ENCODE peak calls at places on chromosome 11, in six cellular contexts. E is A549, Q is HepG2, K is endothelial cell of umbilical vein, V is K562, S is GM12878. T is an unnamed sample.

GRCh38 chr11:108606495-108607160 is 13.1 kb upstream of the EXPH5 start:
- DNase-seq in E (no peak), Q (no peak), K (no peak), V (no peak), S (no peak), T (no peak)

GRCh38 chr11:69760319-69760718 is 14.8 kb downstream of the FGF4 start:
- DNase-seq in E (no peak), Q (no peak), K (no peak), V (no peak), S (no peak), T (no peak)

GRCh38 chr11:116931206-116931953 is 94.0 kb upstream of the APOA1 start:
- DNase-seq in E (peak; percentile 56), Q (no peak), K (peak; percentile 16), V (peak; percentile 26), S (no peak), T (peak; percentile 56)

GRCh38 chr11:123152951-123153350 is 42.1 kb downstream of the CLMP start:
- DNase-seq in E (no peak), Q (no peak), K (no peak), V (no peak), S (no peak), T (no peak)

GRCh38 chr11:74701351-74701750 is 29.9 kb downstream of the CHRDL2 start:
- DNase-seq in E (peak; percentile 67), Q (peak; percentile 20), K (no peak), V (peak; percentile 61), S (no peak), T (peak; percentile 51)

GRCh38 chr11:134768463-134768862 is 356.4 kb upstream of the B3GAT1 start:
- DNase-seq in E (no peak), Q (no peak), K (no peak), V (no peak), S (no peak), T (no peak)

GRCh38 chr11:67614730-67615454 is 8.2 kb downstream of the NDUFV1 start:
- DNase-seq in E (no peak), Q (no peak), K (no peak), V (no peak), S (no peak), T (no peak)

GRCh38 chr11:30016588-30017363 is at the start of gene KCNA4:
- DNase-seq in E (peak; percentile 2), Q (no peak), K (no peak), V (peak; percentile 39), S (no peak), T (no peak)

GRCh38 chr11:119983240-119983732 is 154.6 kb downstream of the TRIM29 start:
- DNase-seq in E (no peak), Q (no peak), K (no peak), V (peak; percentile 16), S (no peak), T (no peak)

GRCh38 chr11:66956689-66957290 is 1.4 kb downstream of the PC start:
- DNase-seq in E (peak; percentile 71), Q (peak; percentile 65), K (no peak), V (no peak), S (no peak), T (peak; percentile 66)

GRCh38 chr11:126357969-126358762 is 2.7 kb downstream of the ST3GAL4 start:
- DNase-seq in E (no peak), Q (peak; percentile 28), K (no peak), V (no peak), S (no peak), T (no peak)

GRCh38 chr11:104968365-104968855 is at the start of gene CASP4:
- DNase-seq in E (peak; percentile 18), Q (peak; percentile 56), K (peak; percentile 93), V (no peak), S (peak; percentile 32), T (peak; percentile 72)

GRCh38 chr11:65894034-65894591 is 3.6 kb downstream of the CCDC85B start:
- DNase-seq in E (no peak), Q (no peak), K (peak; percentile 52), V (no peak), S (no peak), T (no peak)

GRCh38 chr11:134014502-134014901 is 54.4 kb upstream of the JAM3 start:
- DNase-seq in E (no peak), Q (no peak), K (no peak), V (peak; percentile 26), S (no peak), T (peak; percentile 43)

GRCh38 chr11:117220999-117221774 is 10.7 kb downstream of the PCSK7 start:
- DNase-seq in E (no peak), Q (no peak), K (no peak), V (no peak), S (no peak), T (no peak)

GRCh38 chr11:83194284-83195175 is 1.0 kb downstream of the ANKRD42 start:
- DNase-seq in E (peak; percentile 39), Q (peak; percentile 38), K (peak; percentile 65), V (peak; percentile 58), S (no peak), T (peak; percentile 98)

GRCh38 chr11:94450061-94450460 is 43.6 kb downstream of the MRE11 start:
- DNase-seq in E (no peak), Q (no peak), K (peak; percentile 15), V (no peak), S (no peak), T (no peak)

GRCh38 chr11:120212259-120212888 is 1.5 kb downstream of the OAF start:
- DNase-seq in E (no peak), Q (no peak), K (peak; percentile 26), V (peak; percentile 31), S (no peak), T (peak; percentile 54)

GRCh38 chr11:31958086-31958735 is 132.7 kb upstream of the RCN1 start:
- DNase-seq in E (peak; percentile 39), Q (peak; percentile 15), K (peak; percentile 44), V (peak; percentile 72), S (peak; percentile 9), T (peak; percentile 63)

GRCh38 chr11:11215944-11216343 is 137.1 kb downstream of the CSNK2A3 start:
- DNase-seq in E (no peak), Q (peak; percentile 43), K (no peak), V (no peak), S (no peak), T (no peak)

GRCh38 chr11:114274637-114275036 is 21.6 kb upstream of the NNMT start:
- DNase-seq in E (no peak), Q (no peak), K (no peak), V (no peak), S (no peak), T (no peak)

GRCh38 chr11:8318536-8318935 is 54.9 kb upstream of the LMO1 start:
- DNase-seq in E (no peak), Q (no peak), K (no peak), V (peak; percentile 47), S (no peak), T (peak; percentile 13)

GRCh38 chr11:75024764-75025211 is 36.1 kb downstream of the NEU3 start:
- DNase-seq in E (no peak), Q (no peak), K (no peak), V (no peak), S (no peak), T (no peak)

GRCh38 chr11:128279861-128280260 is 307.5 kb downstream of the ETS1 start:
- DNase-seq in E (no peak), Q (no peak), K (no peak), V (no peak), S (no peak), T (no peak)

GRCh38 chr11:14446701-14447169 is 52.9 kb downstream of the COPB1 start:
- DNase-seq in E (peak; percentile 45), Q (no peak), K (peak; percentile 61), V (no peak), S (no peak), T (no peak)

GRCh38 chr11:59291228-59291627 is 67.5 kb upstream of the OR5AN1 start:
- DNase-seq in E (no peak), Q (no peak), K (no peak), V (no peak), S (no peak), T (no peak)

GRCh38 chr11:841981-842369 is 354 bp downstream of the POLR2L start:
- DNase-seq in E (no peak), Q (no peak), K (no peak), V (no peak), S (no peak), T (peak; percentile 55)

GRCh38 chr11:843086-843704 is 543 bp downstream of the TSPAN4 start:
- DNase-seq in E (no peak), Q (no peak), K (peak; percentile 30), V (no peak), S (no peak), T (no peak)

GRCh38 chr11:843818-844692 is 1.4 kb downstream of the TSPAN4 start:
- DNase-seq in E (peak; percentile 96), Q (peak; percentile 89), K (peak; percentile 91), V (peak; percentile 57), S (no peak), T (no peak)

GRCh38 chr11:839875-840617 is 2.3 kb downstream of the POLR2L start:
- DNase-seq in E (peak; percentile 67), Q (no peak), K (no peak), V (peak; percentile 60), S (no peak), T (no peak)

DNA sequence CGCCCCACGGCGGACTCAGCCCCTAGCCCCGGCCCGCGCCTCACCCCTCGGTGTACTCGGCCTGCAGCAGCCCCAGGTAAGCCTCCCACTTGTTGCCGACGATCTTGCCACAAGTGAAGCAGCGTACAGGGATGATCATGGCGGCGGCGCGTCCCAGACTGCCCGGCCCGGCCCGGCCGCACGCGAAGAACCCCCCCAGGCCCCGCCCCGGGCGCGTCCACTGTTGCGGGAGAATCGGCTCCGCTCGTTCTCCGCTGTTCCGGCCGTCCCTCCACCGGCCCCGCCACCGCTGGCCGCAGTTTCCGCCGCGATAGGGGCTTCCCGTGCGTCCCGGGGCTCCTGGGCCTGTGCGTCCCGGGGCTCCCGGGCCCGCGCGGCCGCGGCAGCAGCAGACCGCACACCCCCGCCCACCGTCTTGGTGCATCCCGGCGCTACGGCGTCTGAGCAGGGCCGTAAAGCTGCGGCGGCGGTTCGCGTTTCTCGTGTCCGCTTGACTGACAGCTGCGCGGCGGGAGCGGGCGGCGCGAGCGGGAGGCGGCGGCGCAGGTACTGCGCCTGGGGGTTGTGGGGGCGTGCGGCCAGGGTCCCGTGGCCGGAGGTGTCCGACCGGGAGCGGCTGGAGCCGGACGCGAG is at the start of the genes POLR2L and TSPAN4:
- DNase-seq in E (peak; percentile 94), Q (peak; percentile 78), K (peak; percentile 85), V (peak; percentile 93), S (no peak), T (peak; percentile 91)
- TF ChIP-seq POLR2A in E (peak; percentile 98), Q (peak; percentile 96), K (peak; percentile 99), V (peak; percentile 95), S (peak; percentile 100), T (peak; percentile 92)

DNA sequence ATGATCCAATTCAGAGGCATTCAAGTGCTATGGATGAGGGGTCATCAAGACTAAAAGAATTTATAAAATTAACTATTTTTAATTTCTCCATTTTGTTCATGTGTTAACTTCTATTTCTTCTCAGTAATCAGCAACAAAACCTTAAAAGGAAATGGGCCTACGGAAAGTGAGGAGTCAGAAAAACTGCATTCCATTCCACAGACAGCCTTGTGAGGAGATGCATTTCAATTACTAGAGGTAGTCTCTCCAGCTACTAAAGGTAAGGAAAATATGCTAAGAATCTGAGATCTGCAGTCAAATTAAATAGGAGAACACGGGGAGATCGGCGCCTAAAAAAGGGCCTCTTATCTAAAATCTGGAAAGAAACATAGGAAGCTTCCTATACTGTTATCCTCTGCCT is 661.7 kb downstream of the DLG2 start:
- DNase-seq in E (no peak), Q (no peak), K (no peak), V (no peak), S (no peak), T (no peak)
- TF ChIP-seq MYC in E (no peak), Q (no peak), K (no peak), V (no peak), S (no peak), T (no peak)

GRCh38 chr11:61555051-61555969 is 25.6 kb downstream of the SYT7 start:
- DNase-seq in E (no peak), Q (no peak), K (no peak), V (peak; percentile 59), S (no peak), T (peak; percentile 26)
- TF ChIP-seq CTCF in E (no peak), Q (no peak), K (peak; percentile 19), V (peak; percentile 33), S (no peak), T (no peak)

GRCh38 chr11:111604392-111605009 is 2.3 kb downstream of the SIK2 start:
- DNase-seq in E (peak; percentile 47), Q (peak; percentile 61), K (peak; percentile 79), V (peak; percentile 51), S (peak; percentile 23), T (peak; percentile 67)
- TF ChIP-seq POLR2A in E (no peak), Q (no peak), K (no peak), V (no peak), S (no peak), T (no peak)